ENCODE peak calls at places on chromosome 20, in four cellular contexts. J is gastrocnemius medialis, Z is AG04450, E is right lobe of liver. Q is an unnamed sample.
A peak's percentile ranks its signal among the peaks of the same experiment; 100 is the strongest.

GRCh38 chr20:21182832-21183563 is 57.1 kb downstream of the KIZ start:
- DNase-seq in J (no peak), Z (peak; percentile 48), E (no peak), Q (no peak)

GRCh38 chr20:64104667-64105451 is 2.5 kb downstream of the NPBWR2 start:
- DNase-seq in J (peak; percentile 4), Z (no peak), E (peak; percentile 40), Q (no peak)

GRCh38 chr20:19565721-19566120 is 192.3 kb upstream of the RIN2 start:
- DNase-seq in J (no peak), Z (no peak), E (no peak), Q (no peak)

GRCh38 chr20:10370091-10370887 is 63.7 kb downstream of the MKKS start:
- DNase-seq in J (no peak), Z (no peak), E (no peak), Q (no peak)

GRCh38 chr20:35603695-35604443 is 11.8 kb upstream of the SPAG4 start:
- DNase-seq in J (no peak), Z (no peak), E (no peak), Q (no peak)

GRCh38 chr20:5044075-5044620 is 42.8 kb upstream of the SLC23A2 start:
- DNase-seq in J (no peak), Z (no peak), E (no peak), Q (no peak)

GRCh38 chr20:63658749-63659187 is 656 bp downstream of the RTEL1 start:
- DNase-seq in J (no peak), Z (no peak), E (no peak), Q (no peak)

GRCh38 chr20:47568019-47568418 is 66.3 kb downstream of the NCOA3 start:
- DNase-seq in J (no peak), Z (peak; percentile 81), E (no peak), Q (no peak)

GRCh38 chr20:50379049-50379990 is 130.9 kb upstream of the PTPN1 start:
- DNase-seq in J (peak; percentile 99), Z (peak; percentile 46), E (peak; percentile 86), Q (peak; percentile 99)

GRCh38 chr20:50381053-50381732 is 129.0 kb upstream of the PTPN1 start:
- DNase-seq in J (no peak), Z (no peak), E (no peak), Q (no peak)

GRCh38 chr20:50380697-50381040 is 129.5 kb upstream of the PTPN1 start:
- DNase-seq in J (no peak), Z (no peak), E (no peak), Q (no peak)

GRCh38 chr20:50379991-50380696 is 130.0 kb upstream of the PTPN1 start:
- DNase-seq in J (no peak), Z (no peak), E (no peak), Q (no peak)

DNA sequence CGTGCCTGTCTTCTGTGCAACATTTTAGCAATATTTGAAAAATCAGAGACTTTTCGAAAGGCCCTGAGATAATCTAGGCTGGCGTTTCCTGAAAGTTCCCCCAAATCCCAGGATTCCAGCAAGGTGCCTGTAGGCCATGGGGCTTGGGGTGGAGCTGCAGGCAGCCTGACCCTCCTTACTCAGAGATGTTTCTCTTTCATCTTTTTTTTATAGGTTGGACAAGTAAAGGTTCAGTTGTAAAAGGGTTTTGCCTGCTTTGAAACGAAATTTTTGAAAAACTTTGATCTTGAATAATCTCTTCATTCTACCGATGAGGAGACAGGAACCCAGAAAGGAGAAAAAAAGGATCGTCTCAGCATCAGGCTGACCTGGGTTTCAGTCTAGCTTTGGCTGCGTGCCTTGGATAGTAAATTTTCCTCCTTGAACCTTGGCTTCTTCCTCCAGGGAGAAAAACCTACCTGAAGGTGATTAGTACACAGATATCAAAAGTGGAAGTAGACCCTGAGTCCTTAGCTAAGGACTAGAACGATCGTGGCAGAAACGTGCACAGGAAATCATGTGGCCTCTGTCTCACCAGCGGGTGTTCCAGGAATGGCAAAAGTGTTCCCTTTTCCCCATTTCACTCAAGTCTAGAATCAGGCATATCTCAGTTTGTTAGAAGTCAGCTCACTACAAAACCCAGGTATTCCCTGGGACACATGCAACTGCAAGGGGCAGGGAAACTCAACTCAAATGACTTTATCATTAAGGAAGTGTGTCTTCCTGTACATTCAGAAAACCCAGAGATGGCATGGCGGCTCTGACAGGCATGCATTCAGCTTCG is 128.2 kb upstream of the PTPN1 start:
- DNase-seq in J (no peak), Z (no peak), E (no peak), Q (no peak)
- TF ChIP-seq CTCF in J (no peak), Z (no peak), E (no peak), Q (no peak)

DNA sequence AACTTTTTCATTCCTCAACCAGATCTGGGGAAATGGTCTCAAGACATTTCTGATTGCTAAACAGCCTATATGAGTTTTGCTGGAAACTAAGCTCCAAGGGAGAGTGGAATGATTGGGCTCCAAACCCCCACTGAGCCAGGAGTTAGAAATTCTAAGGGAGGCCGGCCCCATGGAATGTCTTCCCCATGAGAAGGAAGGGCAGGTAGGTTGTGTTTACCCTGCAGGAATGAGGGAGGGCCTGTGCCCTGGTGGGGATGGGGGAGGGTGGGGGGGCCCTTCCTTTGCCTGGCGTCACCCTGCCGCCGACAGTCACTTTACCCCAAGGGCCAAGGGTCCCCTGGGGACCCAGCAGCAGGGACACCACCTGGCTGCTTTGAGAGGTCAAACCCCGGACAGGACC is 298.9 kb downstream of the TFAP2C start:
- DNase-seq in J (no peak), Z (no peak), E (no peak), Q (no peak)
- H3K4me3 ChIP-seq in J (no peak overlapping the region), Z (no peak overlapping the region), E (no peak overlapping the region), Q (no peak overlapping the region)

GRCh38 chr20:37907677-37908397 is 4.9 kb downstream of the VSTM2L start:
- DNase-seq in J (no peak), Z (peak; percentile 4), E (no peak), Q (no peak)
- H3K27me3 ChIP-seq in J (peaks cover 48% of the 10 kb centered on the region), Z (peaks cover 65% of the 10 kb centered on the region), E (no peaks in the 10 kb centered on the region), Q (peaks cover 7% of the 10 kb centered on the region)

GRCh38 chr20:46023999-46024398 is 5.0 kb upstream of the SLC12A5 start:
- DNase-seq in J (no peak), Z (no peak), E (no peak), Q (no peak)

GRCh38 chr20:46025376-46025783 is 3.6 kb upstream of the SLC12A5 start:
- DNase-seq in J (no peak), Z (no peak), E (no peak), Q (no peak)

GRCh38 chr20:46022411-46023147 is 6.4 kb upstream of the SLC12A5 start:
- DNase-seq in J (no peak), Z (no peak), E (peak; percentile 73), Q (no peak)

GRCh38 chr20:46021361-46022359 is 7.4 kb upstream of the SLC12A5 start:
- DNase-seq in J (no peak), Z (no peak), E (no peak), Q (no peak)

DNA sequence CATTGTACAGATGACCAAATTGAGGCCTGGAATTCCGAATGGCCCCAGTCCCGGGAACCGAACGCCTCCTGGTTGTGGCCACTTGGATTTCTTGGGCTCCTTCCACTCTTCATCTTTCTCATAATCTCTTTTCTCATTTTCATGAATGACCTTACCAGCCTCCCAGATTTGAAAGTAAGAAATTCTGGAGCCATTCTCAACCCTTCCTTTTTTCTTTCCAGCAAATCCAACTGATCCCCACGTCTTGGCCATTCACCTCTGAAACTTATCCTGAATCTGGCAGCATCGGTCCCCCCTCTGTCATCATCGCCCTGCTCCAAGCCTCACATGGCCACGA is 5.9 kb upstream of the SLC12A5 start:
- DNase-seq in J (no peak), Z (no peak), E (no peak), Q (no peak)
- TF ChIP-seq CTCF in J (no peak), Z (no peak), E (no peak), Q (no peak)

DNA sequence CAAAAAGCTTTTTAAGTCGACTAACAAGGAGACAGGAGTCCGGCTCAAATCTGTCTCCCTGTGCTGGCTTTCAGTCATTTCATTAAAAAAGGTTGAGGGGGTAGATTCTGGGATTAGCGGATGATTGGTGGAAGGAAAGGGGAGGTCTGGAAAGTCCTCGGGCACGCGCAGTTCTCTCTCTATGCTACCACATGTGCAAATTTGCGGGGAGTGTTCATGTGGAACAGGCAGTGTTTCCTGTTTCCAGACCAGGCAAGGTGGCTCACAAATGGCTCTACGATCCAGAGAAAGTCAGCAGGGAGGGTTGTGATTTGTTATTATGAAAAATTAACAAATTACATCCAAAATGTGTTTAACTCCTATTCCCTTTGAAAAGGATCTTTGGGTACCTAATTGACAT is 89.0 kb upstream of the TOX2 start:
- DNase-seq in J (no peak), Z (no peak), E (no peak), Q (no peak)
- H3K4me3 ChIP-seq in J (no peak overlapping the region), Z (no peak overlapping the region), E (no peak overlapping the region), Q (no peak overlapping the region)

DNA sequence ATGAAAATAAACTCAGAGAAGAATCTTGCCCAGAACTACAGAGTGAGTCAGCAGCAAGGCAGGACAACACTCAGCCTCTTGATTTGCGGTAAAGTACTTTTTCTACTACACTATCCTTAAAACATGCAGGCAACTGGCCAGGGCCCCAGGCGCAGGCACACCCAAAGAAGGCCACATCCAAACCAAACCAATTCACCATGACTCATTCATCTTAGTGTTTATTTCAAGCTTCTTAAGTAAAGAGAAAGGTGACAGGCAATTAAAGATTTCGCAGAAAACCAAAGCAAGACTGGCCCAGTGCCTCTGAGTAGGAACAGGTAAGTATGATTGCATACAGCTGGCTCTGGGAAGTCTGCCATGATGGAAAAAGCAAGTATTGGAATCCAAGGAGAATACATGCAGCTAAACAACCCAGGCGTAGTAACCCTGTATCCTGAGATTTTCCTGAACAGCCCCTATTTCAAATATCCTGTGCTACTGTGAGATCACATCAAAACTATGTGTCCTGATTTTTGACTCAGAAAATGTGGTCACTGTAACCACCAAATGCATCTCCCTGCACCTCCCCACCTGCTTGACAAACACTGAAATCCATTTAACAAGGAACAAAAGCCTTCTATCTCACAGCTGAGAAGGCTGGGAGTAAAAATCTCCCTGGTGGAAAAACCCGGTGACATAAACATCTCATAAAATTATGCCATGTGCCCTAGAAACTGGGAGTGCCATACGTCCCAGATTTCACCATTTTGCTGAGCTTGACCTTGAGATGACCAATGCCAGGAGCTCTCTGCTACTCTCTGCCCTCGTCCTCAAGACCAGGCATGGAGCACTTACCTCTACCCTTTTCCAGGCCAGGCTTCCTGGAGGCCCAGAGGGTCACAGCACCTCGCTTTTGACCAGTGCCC is 12.4 kb downstream of the WFDC3 start:
- DNase-seq in J (peak; percentile 77), Z (peak; percentile 99), E (no peak), Q (peak; percentile 95)
- H3K27me3 ChIP-seq in J (no peaks in the 10 kb centered on the region), Z (peaks cover 7% of the 10 kb centered on the region), E (no peaks in the 10 kb centered on the region), Q (no peaks in the 10 kb centered on the region)

Q was measured in right atrium auricular region.